ENCODE peak calls at places on chromosome 11, in four cellular contexts. Z is body of pancreas, T is H1, X is A549. B is an unnamed sample. For H3K9me3, the result is how much of the 10 kb centered on the place peaks cover.

GRCh38 chr11:128391809-128392208 is 195.5 kb downstream of the ETS1 start:
- DNase-seq in X (no peak), Z (no peak), T (no peak), B (no peak)

GRCh38 chr11:57638005-57638760 is 11.5 kb downstream of the YPEL4 start:
- DNase-seq in Z (peak), T (peak), X (peak), B (no peak)

GRCh38 chr11:48172818-48173609 is 43.6 kb upstream of the OR4B1 start:
- DNase-seq in X (peak), Z (peak), T (peak), B (peak)

GRCh38 chr11:105466582-105467228 is 143.2 kb upstream of the GRIA4 start:
- DNase-seq in T (no peak), X (no peak), Z (no peak), B (no peak)

GRCh38 chr11:70478194-70478890 is 80.0 kb downstream of the CTTN start:
- DNase-seq in X (no peak), Z (no peak), T (no peak), B (no peak)

GRCh38 chr11:64970731-64971151 is 1.2 kb downstream of the MAJIN start:
- DNase-seq in T (no peak), Z (no peak), X (no peak), B (no peak)

GRCh38 chr11:61146413-61146812 is 14.8 kb downstream of the VPS37C start:
- DNase-seq in X (no peak), T (no peak), Z (no peak), B (no peak)

GRCh38 chr11:40306938-40307548 is 1152.4 kb downstream of the LRRC4C start:
- DNase-seq in Z (no peak), T (no peak), X (peak), B (no peak)

GRCh38 chr11:77658213-77659013 is 20.8 kb upstream of the CLNS1A start:
- DNase-seq in X (no peak), Z (no peak), T (no peak), B (no peak)

GRCh38 chr11:701741-702513 is 4.1 kb upstream of the EPS8L2 start:
- DNase-seq in X (no peak), T (no peak), Z (no peak), B (no peak)

GRCh38 chr11:133579165-133580031 is 47.1 kb upstream of the OPCML start:
- DNase-seq in X (no peak), T (peak), Z (no peak), B (no peak)

GRCh38 chr11:120167659-120168058 is 29.7 kb upstream of the TRIM29 start:
- DNase-seq in T (peak), Z (no peak), X (no peak), B (no peak)

GRCh38 chr11:28086569-28086968 is 21.4 kb downstream of the KIF18A start:
- DNase-seq in Z (no peak), X (no peak), T (no peak), B (no peak)

DNA sequence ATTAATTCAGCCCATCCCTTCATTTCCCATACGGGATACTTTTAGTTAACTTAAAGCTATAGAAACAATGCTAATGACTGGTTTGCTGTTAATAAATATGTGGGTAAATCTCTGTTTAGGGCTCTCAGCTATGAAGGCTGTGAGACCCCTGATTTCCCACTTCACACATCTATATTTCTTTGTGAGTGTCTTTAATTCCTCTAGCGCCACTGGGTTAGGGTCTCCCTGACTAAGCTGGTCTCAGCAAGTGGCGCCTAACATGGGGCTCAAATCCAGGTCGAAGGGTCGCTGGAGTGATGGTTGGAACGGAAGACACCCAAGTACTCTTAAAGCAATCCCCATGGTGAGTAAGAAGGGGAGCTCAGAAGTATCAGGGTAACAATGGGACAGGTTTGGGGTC is 14.4 kb upstream of the OOSP1 start:
- DNase-seq in Z (no peak), T (peak), X (no peak), B (no peak)
- H3K9me3 ChIP-seq in Z (under half), T (under half), X (under half), B (under half)

GRCh38 chr11:2625183-2625582 is 74.6 kb downstream of the KCNQ1OT1 start:
- DNase-seq in X (no peak), Z (no peak), T (no peak), B (no peak)

GRCh38 chr11:2631161-2631560 is 68.6 kb downstream of the KCNQ1OT1 start:
- DNase-seq in Z (no peak), X (no peak), T (no peak), B (no peak)

GRCh38 chr11:2630679-2631078 is 69.1 kb downstream of the KCNQ1OT1 start:
- DNase-seq in T (no peak), X (no peak), Z (no peak), B (no peak)
- H3K9me3 ChIP-seq in T (half or more), X (half or more), Z (under half), B (under half)

GRCh38 chr11:116438651-116439479 is 333.9 kb downstream of the BUD13 start:
- DNase-seq in X (no peak), Z (no peak), T (no peak), B (no peak)
- H3K9me3 ChIP-seq in X (under half), Z (under half), T (under half), B (under half)

DNA sequence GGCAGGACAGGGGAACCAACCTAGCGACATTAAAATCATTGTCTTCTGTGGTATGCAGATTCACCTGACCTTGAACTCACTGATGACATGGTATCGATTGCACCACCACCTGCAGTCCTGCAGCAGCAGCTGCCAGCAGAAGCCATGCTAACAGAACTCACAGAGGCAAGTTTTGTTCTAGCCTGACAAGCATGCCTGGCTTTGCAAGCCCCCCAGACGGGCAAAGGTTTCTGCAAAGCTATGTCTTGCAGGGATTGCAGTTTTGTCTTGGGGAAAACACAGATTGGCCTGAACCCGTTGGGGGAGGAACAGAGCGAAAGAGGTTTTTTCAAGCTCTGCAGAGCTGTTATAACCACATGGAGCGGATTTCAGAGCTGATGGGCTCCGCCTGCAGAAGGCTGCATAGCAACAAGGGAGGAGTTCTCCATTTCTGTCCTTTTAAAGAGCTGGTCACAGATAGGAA is 221.0 kb downstream of the HIPK3 start:
- DNase-seq in X (no peak), T (no peak), Z (no peak), B (no peak)
- H3K9me3 ChIP-seq in X (under half), T (under half), Z (under half), B (under half)

DNA sequence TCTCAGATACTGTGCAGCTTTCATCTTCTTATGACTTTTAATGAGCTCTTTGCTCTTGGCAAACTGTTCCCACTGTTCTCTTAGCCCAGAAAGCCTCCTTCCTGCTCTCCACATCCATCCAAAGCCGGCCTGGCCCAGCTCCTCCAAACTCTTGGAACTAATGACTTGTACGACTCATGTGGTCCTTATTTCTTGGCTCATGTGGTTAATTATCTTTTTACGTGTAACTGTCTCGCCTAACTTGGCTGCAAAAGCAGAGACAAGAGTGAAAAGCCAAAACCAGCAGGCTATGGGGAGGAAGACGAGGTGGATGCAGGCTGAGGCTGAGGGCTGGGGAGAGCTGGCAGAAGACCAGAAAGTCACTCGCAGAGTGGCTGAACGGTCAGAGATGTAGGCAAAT is 5.5 kb downstream of the CSNK2A3 start:
- DNase-seq in X (no peak), T (no peak), Z (no peak), B (no peak)
- H3K9me3 ChIP-seq in X (under half), T (under half), Z (under half), B (under half)

GRCh38 chr11:132026746-132027145 is 656.3 kb downstream of the NTM start:
- DNase-seq in X (no peak), T (no peak), Z (no peak), B (no peak)

GRCh38 chr11:132033051-132033450 is 662.6 kb downstream of the NTM start:
- DNase-seq in X (no peak), Z (no peak), T (no peak), B (no peak)

GRCh38 chr11:132028380-132029240 is 658.2 kb downstream of the NTM start:
- DNase-seq in T (no peak), X (no peak), Z (peak), B (no peak)

GRCh38 chr11:132032555-132032954 is 662.1 kb downstream of the NTM start:
- DNase-seq in Z (no peak), T (no peak), X (no peak), B (no peak)

GRCh38 chr11:132030896-132031295 is 660.5 kb downstream of the NTM start:
- DNase-seq in X (no peak), T (no peak), Z (no peak), B (no peak)
- H3K9me3 ChIP-seq in X (under half), T (under half), Z (under half), B (under half)

GRCh38 chr11:58864335-58864734 is 19.8 kb upstream of the GLYATL2 start:
- DNase-seq in X (no peak), Z (no peak), T (no peak), B (no peak)

GRCh38 chr11:58863697-58864096 is 19.2 kb upstream of the GLYATL2 start:
- DNase-seq in Z (no peak), X (no peak), T (no peak), B (no peak)

GRCh38 chr11:58866788-58867187 is 22.3 kb upstream of the GLYATL2 start:
- DNase-seq in Z (no peak), T (no peak), X (no peak), B (no peak)

GRCh38 chr11:58867556-58867955 is 23.1 kb upstream of the GLYATL2 start:
- DNase-seq in X (no peak), Z (no peak), T (no peak), B (no peak)
- H3K9me3 ChIP-seq in X (under half), Z (under half), T (under half), B (under half)

DNA sequence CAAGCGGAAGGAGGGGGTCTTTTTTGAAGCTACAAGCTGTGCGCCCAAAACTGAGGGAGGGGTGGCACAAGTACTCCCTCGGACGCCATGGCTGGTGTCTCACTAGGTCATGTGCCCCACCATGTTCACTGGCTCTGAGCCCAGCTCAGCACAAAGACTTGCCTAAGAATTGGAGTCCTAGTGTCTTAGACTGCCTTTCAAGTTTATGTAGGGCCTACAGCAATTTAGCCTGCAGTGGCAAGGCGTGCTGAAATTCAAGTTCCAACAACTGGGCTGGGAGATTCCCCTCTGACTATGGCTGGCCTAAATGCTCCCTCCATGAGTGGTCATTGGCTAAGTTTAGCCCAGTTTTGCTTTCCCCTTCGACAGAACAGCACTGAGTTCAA is 27.3 kb downstream of the FCHSD2 start:
- DNase-seq in X (no peak), Z (no peak), T (no peak), B (no peak)
- H3K9me3 ChIP-seq in X (under half), Z (under half), T (under half), B (under half)

DNA sequence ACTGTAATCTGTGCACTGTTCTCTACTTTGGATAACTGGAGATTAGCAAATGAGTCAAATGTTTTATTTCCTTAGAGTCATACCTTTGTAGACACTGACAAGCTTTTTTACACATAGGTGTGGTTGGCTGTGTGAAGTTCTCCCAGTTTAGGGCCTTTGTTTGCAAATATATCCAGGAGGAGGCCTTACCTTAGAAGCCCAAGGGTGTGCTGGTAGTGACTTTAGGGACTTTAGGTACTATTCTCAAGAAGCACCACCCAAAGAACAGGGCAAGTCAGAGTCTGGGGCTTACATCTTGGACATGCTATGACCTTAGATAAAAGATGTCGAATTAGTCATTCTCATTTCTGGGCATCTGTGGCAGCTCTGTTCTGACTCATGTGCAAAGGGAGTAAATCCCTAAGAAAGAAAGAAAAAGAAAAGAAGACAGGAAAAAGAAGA is 4.8 kb upstream of the FAR1 start:
- DNase-seq in T (no peak), Z (no peak), X (no peak), B (no peak)
- H3K9me3 ChIP-seq in T (under half), Z (under half), X (under half), B (under half)

B was measured in T-helper 17 cell.